ENCODE peak calls at places on chromosomes 13 and 19, in eight cellular contexts. I is A549, J is AG04450, U is IMR-90, F is neural progenitor cell, V is dorsolateral prefrontal cortex, C is left lung, O is right lobe of liver. Z is an unnamed sample.

GRCh38 chr13:31240921-31241320 is 41.1 kb downstream of the B3GLCT start:
- DNase-seq in I (no peak), J (no peak), U (no peak), F (no peak), V (no peak), C (no peak), O (no peak), Z (no peak)

GRCh38 chr13:96431044-96431581 is 341.2 kb downstream of the HS6ST3 start:
- DNase-seq in I (no peak), J (no peak), U (no peak), F (no peak), V (no peak), C (no peak), O (no peak), Z (no peak)

GRCh38 chr19:19379527-19379926 is 25.9 kb upstream of the GATAD2A start:
- DNase-seq in I (no peak), J (no peak), U (no peak), F (no peak), V (no peak), C (no peak), O (no peak), Z (no peak)

GRCh38 chr13:27635256-27635655 is 13.6 kb downstream of the POLR1D start:
- DNase-seq in I (no peak), J (no peak), U (no peak), F (no peak), V (no peak), C (no peak), O (no peak), Z (no peak)

GRCh38 chr13:99723847-99724246 is 222.6 kb downstream of the TM9SF2 start:
- DNase-seq in I (no peak), J (no peak), U (no peak), F (peak), V (no peak), C (no peak), O (no peak), Z (no peak)

GRCh38 chr19:5926641-5927438 is 12.8 kb downstream of the CAPS start:
- DNase-seq in I (no peak), J (no peak), U (no peak), F (no peak), V (no peak), C (no peak), O (no peak), Z (no peak)

GRCh38 chr13:56166864-56167263 is 973.9 kb upstream of the PRR20A start:
- DNase-seq in I (no peak), J (no peak), U (no peak), F (peak), V (no peak), C (no peak), O (no peak), Z (no peak)

GRCh38 chr13:33279898-33280549 is 5.5 kb downstream of the STARD13 start:
- DNase-seq in I (peak), J (no peak), U (peak), F (no peak), V (no peak), C (no peak), O (no peak), Z (peak)

GRCh38 chr13:109764474-109765292 is 21.7 kb downstream of the IRS2 start:
- DNase-seq in I (no peak), J (no peak), U (peak), F (peak), V (peak), C (no peak), O (no peak), Z (no peak)

GRCh38 chr13:84431646-84432045 is 549.4 kb upstream of the SLITRK1 start:
- DNase-seq in I (no peak), J (no peak), U (peak), F (no peak), V (no peak), C (no peak), O (no peak), Z (no peak)

GRCh38 chr19:41521860-41522555 is 54.0 kb upstream of the CEACAM21 start:
- DNase-seq in I (no peak), J (no peak), U (no peak), F (peak), V (no peak), C (peak), O (peak), Z (no peak)

GRCh38 chr13:50596103-50596502 is 247.4 kb downstream of the DLEU7 start:
- DNase-seq in I (no peak), J (no peak), U (no peak), F (no peak), V (no peak), C (no peak), O (no peak), Z (no peak)

GRCh38 chr19:6706633-6706958 is 13.9 kb downstream of the C3 start:
- DNase-seq in I (no peak), J (no peak), U (no peak), F (no peak), V (no peak), C (no peak), O (no peak), Z (no peak)

GRCh38 chr19:49489601-49490167 is 2.3 kb downstream of the RPL13A start:
- DNase-seq in I (no peak), J (no peak), U (no peak), F (peak), V (no peak), C (no peak), O (no peak), Z (no peak)

GRCh38 chr19:29410974-29411615 is 114.7 kb upstream of the VSTM2B start:
- DNase-seq in I (no peak), J (no peak), U (no peak), F (no peak), V (peak), C (peak), O (no peak), Z (no peak)

GRCh38 chr19:7456964-7457541 is 31.8 kb downstream of the PEX11G start:
- DNase-seq in I (no peak), J (no peak), U (no peak), F (no peak), V (no peak), C (no peak), O (no peak), Z (no peak)

GRCh38 chr13:44809152-44809551 is 180.1 kb downstream of the NUFIP1 start:
- DNase-seq in I (no peak), J (no peak), U (no peak), F (no peak), V (no peak), C (no peak), O (no peak), Z (no peak)
- H3K27ac ChIP-seq in I (peak), J (no peak), U (no peak), F (no peak), V (no peak), C (no peak), O (no peak), Z (no peak)

DNA sequence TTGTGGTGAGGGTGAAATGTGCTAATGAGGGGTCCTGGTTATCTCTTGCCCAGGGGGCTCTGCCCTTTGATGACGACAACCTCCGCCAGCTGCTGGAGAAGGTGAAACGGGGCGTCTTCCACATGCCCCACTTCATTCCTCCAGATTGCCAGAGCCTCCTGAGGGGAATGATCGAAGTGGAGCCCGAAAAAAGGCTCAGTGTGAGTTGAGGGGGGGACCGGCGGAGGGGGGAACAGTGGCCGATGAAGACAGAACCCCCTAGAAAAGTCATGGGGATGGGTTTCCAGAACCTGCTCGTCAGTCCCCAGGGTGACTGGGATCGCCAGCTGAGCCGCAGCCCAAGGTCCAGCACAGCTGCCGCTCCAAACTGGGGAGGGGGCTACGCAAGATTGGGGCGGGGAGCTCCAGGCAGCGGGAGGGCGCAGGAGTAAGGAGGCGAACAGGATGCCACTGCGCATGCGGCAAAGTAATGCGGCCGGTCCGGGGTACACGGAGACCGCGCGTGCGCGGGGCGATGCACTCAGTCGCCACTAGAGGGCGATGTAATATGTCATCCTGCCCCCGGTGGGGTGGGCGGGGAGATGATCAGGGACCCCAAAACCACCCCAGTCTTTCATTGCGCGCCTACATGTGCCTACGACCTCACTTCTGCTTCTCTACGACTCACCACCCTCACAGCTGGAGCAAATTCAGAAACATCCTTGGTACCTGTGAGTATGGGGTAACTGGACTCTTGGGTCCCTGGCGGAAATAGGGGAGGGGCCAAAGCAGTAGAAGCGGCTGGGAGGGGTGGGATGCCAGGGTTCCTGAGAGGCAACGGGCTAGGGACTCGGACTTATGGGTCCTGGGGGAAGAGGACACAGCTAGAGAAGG is 17.9 kb downstream of the BRSK1 start:
- DNase-seq in I (peak), J (peak), U (peak), F (peak), V (peak), C (peak), O (peak), Z (no peak)
- H3K27ac ChIP-seq in I (peak), J (no peak), U (no peak), F (peak), V (peak), C (no peak), O (no peak), Z (no peak)

GRCh38 chr13:82070411-82070810 is 1729.5 kb upstream of the SPRY2 start:
- DNase-seq in I (no peak), J (no peak), U (no peak), F (no peak), V (no peak), C (no peak), O (no peak), Z (no peak)
- H3K27ac ChIP-seq in I (no peak), J (no peak), U (no peak), F (no peak), V (no peak), C (no peak), O (no peak), Z (no peak)

DNA sequence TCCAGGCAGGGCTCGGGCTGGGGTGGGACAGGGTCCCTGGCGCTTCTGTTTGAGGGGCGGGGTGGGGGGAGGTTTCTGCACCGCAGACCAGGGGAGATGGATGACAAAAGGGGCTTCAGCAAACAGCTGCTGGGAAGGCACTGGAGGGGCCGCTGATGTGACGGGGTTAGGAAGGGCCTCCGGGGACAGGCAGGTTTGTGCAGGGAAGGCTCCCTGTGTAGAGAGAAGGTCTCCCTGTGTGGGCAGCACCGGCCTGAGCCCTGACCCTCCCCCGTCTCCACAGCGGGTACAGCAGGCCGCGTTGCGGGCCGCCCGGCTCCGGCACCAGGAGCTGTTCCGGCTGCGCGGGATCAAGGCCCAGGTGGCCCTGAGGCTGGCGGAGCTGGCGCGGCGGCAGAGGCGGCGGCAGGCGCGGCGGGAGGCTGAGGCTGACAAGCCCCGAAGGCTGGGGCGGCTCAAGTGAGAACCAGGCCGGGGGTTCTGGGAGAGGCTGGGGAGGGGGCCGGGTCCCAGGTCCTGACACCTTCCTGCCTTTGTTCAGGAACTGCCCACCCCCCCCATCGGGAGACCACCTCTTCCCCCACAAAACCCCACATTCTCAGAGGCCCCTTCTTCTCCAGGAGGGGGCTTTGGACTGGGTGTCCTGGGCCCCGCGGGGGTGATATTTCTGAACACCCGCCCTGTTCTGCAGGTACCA is 9.9 kb downstream of the NOP53 start:
- DNase-seq in I (no peak), J (no peak), U (no peak), F (no peak), V (no peak), C (peak), O (peak), Z (no peak)
- H3K27ac ChIP-seq in I (no peak), J (no peak), U (no peak), F (no peak), V (no peak), C (no peak), O (no peak), Z (no peak)

DNA sequence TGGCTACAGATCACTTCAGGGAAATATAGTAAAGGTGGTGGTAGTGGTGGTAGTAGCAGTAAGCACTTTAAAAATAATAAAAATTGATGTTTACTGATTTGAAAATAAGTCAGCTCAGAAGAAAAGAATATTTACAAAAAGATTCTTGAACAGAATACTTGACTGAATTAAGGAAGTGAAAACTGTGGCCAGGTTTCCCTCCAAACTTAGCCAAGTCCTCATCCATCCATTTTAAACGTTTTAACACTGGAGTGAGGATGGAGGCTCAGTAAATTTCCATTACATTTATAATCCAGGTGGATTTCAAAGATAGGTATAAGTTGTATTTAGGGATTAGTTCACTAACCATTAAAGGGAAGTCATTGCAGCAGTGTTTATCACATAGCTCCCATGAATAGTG is 221.5 kb downstream of the RGCC start:
- DNase-seq in I (no peak), J (no peak), U (no peak), F (no peak), V (no peak), C (no peak), O (no peak), Z (no peak)
- H3K27ac ChIP-seq in I (no peak), J (no peak), U (no peak), F (no peak), V (no peak), C (no peak), O (no peak), Z (no peak)

GRCh38 chr13:40306817-40307216 is 359.6 kb downstream of the FOXO1 start:
- DNase-seq in I (no peak), J (no peak), U (no peak), F (no peak), V (no peak), C (no peak), O (no peak), Z (no peak)

GRCh38 chr13:40304391-40304790 is 362.1 kb downstream of the FOXO1 start:
- DNase-seq in I (no peak), J (no peak), U (no peak), F (no peak), V (no peak), C (no peak), O (no peak), Z (no peak)

GRCh38 chr13:40315416-40316064 is 350.9 kb downstream of the FOXO1 start:
- DNase-seq in I (no peak), J (no peak), U (no peak), F (no peak), V (no peak), C (no peak), O (no peak), Z (peak)

GRCh38 chr13:40313269-40314200 is 352.9 kb downstream of the FOXO1 start:
- DNase-seq in I (no peak), J (no peak), U (no peak), F (no peak), V (no peak), C (no peak), O (no peak), Z (no peak)

GRCh38 chr13:40309881-40310280 is 356.6 kb downstream of the FOXO1 start:
- DNase-seq in I (no peak), J (no peak), U (no peak), F (no peak), V (no peak), C (no peak), O (no peak), Z (no peak)
- H3K27ac ChIP-seq in I (no peak), J (no peak), U (no peak), F (no peak), V (no peak), C (no peak), O (no peak), Z (no peak)

Z was measured in epithelial cell of prostate.